ENCODE peak calls at places on chromosomes 6 and 20, in four cellular contexts. V is AG09309, Y is AG04450, X is gastrocnemius medialis. I is an unnamed sample.

GRCh38 chr6:389622-390021 is 1.9 kb upstream of the IRF4 start:
- DNase-seq in X (no peak), Y (no peak), V (no peak), I (no peak)

GRCh38 chr20:45105317-45105716 is 4.4 kb upstream of the KCNS1 start:
- DNase-seq in V (no peak), X (no peak), Y (no peak), I (no peak)

GRCh38 chr6:116570856-116571682 is at the start of gene RWDD1:
- DNase-seq in V (peak), X (peak), Y (peak), I (peak)

GRCh38 chr6:166987930-166988329 is 11.3 kb upstream of the CEP43 start:
- DNase-seq in X (no peak), V (no peak), Y (no peak), I (no peak)

GRCh38 chr20:31236953-31237352 is 20.5 kb upstream of the DEFB115 start:
- DNase-seq in Y (no peak), X (no peak), V (no peak), I (no peak)

GRCh38 chr6:113821445-113821844 is 35.7 kb upstream of the MARCKS start:
- DNase-seq in Y (no peak), X (no peak), V (no peak), I (no peak)

GRCh38 chr20:33812673-33813462 is 1.7 kb downstream of the CHMP4B start:
- DNase-seq in X (no peak), Y (no peak), V (no peak), I (no peak)

GRCh38 chr20:58568441-58568931 is 53.3 kb upstream of the APCDD1L start:
- DNase-seq in V (no peak), X (no peak), Y (no peak), I (no peak)

GRCh38 chr20:56975838-56976237 is 290.6 kb downstream of the BMP7 start:
- DNase-seq in X (no peak), V (no peak), Y (no peak), I (no peak)

GRCh38 chr20:56979125-56979524 is 287.3 kb downstream of the BMP7 start:
- DNase-seq in Y (no peak), V (no peak), X (no peak), I (no peak)

GRCh38 chr20:56978475-56978874 is 288.0 kb downstream of the BMP7 start:
- DNase-seq in V (no peak), Y (no peak), X (no peak), I (no peak)

GRCh38 chr20:56974499-56975250 is 291.8 kb downstream of the BMP7 start:
- DNase-seq in X (no peak), Y (no peak), V (peak), I (no peak)
- TF ChIP-seq CTCF in X (no peak), Y (peak), V (peak), I (peak)

DNA sequence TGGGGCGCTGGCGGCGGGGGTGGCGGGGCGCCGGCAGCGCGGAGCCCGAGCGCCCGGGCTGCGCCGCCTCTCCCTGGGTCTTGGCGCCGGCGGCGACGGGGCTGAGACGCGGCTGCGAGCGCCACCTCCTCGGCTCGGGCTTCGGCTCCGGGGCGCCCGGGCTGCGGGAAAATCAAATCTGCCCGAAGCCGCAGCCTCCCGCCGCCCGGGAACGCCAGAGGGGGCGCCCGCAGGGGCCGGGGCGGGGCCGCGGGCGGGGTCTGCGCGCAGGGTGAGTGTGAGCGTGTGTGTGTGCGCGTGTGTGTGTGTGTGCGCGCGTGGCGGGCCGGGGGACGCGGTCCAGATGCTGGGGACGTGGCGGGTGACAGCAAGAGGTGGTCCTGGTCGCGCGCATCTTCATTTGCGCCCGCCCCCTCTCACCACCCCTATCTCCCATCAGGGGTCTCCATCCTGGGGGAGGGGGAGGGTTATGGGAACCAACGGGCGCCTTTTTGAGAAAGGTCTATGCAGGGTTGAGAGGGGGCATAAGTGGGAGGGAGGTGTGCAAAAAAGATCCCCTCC is 655 bp upstream of the CPNE5 start:
- DNase-seq in Y (no peak), X (no peak), V (no peak), I (peak)
- H3K4me3 ChIP-seq in Y (peak), X (peak), V (peak), I (peak)

GRCh38 chr20:35000311-35000921 is 44.7 kb downstream of the MYH7B start:
- DNase-seq in V (no peak), Y (no peak), X (no peak), I (peak)

GRCh38 chr20:35000922-35001595 is 45.4 kb downstream of the MYH7B start:
- DNase-seq in V (no peak), Y (no peak), X (no peak), I (peak)

GRCh38 chr20:35002426-35003210 is 47.0 kb downstream of the MYH7B start:
- DNase-seq in X (no peak), Y (no peak), V (no peak), I (peak)

GRCh38 chr20:35003211-35004031 is 47.8 kb downstream of the MYH7B start:
- DNase-seq in Y (no peak), X (no peak), V (no peak), I (peak)

DNA sequence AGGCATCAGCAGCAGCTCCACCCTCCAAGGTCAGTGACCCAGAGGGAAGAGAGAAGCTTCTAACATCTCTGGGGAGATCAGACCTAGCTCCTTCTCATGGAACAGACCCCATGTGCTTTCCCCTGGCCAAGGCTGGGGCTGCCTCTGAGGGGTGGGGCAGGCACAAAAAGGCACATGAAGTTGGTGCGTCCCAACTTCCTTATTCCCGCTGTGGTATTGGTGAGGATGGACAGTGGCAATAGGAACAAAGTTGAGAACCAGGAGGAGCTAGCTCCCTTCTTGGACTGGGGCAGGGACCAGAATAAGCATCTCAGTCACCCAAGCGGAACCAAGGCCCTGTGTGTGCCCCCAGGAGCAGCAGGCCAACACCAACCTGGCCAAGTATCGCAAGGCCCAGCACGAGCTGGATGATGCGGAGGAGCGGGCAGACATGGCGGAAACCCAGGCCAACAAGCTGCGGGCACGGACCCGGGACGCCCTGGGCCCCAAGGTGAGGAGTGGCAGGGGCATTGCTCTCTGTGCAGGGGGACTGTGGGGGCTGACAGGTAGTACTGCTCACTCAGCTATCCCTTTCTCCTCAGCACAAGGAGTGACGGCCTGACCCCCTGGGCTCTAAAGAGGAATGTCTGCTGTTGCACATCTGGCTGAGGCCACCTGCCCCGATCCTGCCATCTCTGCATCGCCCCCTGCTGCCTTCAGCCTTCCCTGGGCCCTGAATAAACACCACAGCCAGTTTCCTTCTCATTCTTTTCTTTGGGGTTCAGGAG is 46.1 kb downstream of the MYH7B start:
- DNase-seq in V (no peak), Y (no peak), X (no peak), I (peak)
- TF ChIP-seq CTCF in V (peak), Y (peak), X (no peak), I (no peak)

DNA sequence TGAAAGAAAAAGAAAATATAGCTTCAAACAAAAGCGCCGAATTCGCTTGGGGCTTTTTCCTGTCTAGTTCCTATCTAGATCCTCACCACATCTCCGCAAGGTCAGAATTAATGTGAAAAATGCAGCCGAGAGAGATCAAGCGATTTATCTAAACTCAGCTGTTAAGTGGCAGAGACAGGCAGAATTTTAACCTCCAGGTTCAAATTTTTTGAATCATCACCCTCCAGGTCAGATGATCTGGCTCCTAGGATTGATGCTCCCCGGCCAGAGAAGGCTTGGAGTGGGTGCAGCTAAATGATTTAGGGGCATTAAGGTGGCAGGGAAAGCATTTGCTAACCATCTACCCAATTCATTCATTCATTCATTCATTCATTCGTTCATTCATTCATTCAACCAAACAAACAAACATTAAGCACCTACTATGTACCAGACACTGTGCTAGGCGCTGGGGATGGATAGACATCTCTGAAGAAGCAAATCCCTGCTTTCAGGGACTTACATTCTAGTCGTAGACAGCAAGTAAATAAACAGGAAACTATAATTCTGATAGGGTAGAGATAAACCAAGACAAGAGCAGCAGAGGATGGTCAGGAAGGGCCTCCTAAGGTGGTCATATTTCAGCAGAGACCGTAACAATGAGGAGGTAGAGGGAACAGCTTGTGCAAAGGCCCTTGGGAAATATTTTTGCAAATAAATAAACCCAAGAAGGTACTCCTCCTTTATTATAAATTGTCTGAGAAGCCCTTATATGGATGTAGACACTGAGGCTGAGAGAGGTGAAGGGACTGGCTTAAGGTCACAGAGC is 672 bp upstream of the UBE2V1 start:
- DNase-seq in X (no peak), V (no peak), Y (no peak), I (no peak)
- H3K4me3 ChIP-seq in X (peak), V (peak), Y (peak), I (peak)